ENCODE peak calls at places on chromosomes 11 and 22, in ten cellular contexts. One of them, this sample, is unnamed.

GRCh38 chr22:27046126-27046525 is 388.7 kb downstream of the MIAT start:
- DNase-seq in NCI-H1092: no peak
- DNase-seq in astrocyte: no peak
- DNase-seq in activated CD4-positive, CD25-positive, alpha-beta regulatory T cell: no peak
- DNase-seq in stimulated activated CD4-positive, alpha-beta T cell treated with anti-CD3 and anti-CD28 coated beads, Interleukin-2, amount 100 ng/mL, for 48 hours: no peak
- DNase-seq in mesenteric fat pad: no peak
- DNase-seq in NCI-H1930: no peak
- DNase-seq in foreskin fibroblast: no peak
- DNase-seq in CD4-positive, CD25-positive, alpha-beta regulatory T cell: no peak
- DNase-seq in central memory CD4-positive, alpha-beta T cell: no peak
- DNase-seq in this sample: no peak

GRCh38 chr11:18368236-18368635 is 26.1 kb upstream of the LDHA start:
- DNase-seq in foreskin fibroblast: peak; percentile 45
- DNase-seq in astrocyte: peak; percentile 64
- DNase-seq in CD4-positive, CD25-positive, alpha-beta regulatory T cell: no peak
- DNase-seq in central memory CD4-positive, alpha-beta T cell: no peak
- DNase-seq in NCI-H1930: no peak
- DNase-seq in NCI-H1092: no peak
- DNase-seq in stimulated activated CD4-positive, alpha-beta T cell treated with anti-CD3 and anti-CD28 coated beads, Interleukin-2, amount 100 ng/mL, for 48 hours: no peak
- DNase-seq in activated CD4-positive, CD25-positive, alpha-beta regulatory T cell: no peak
- DNase-seq in mesenteric fat pad: no peak
- DNase-seq in this sample: no peak

GRCh38 chr11:114302663-114303062 is 6.5 kb downstream of the NNMT start:
- DNase-seq in NCI-H1092: no peak
- DNase-seq in stimulated activated CD4-positive, alpha-beta T cell treated with anti-CD3 and anti-CD28 coated beads, Interleukin-2, amount 100 ng/mL, for 48 hours: no peak
- DNase-seq in astrocyte: no peak
- DNase-seq in NCI-H1930: no peak
- DNase-seq in foreskin fibroblast: no peak
- DNase-seq in central memory CD4-positive, alpha-beta T cell: no peak
- DNase-seq in mesenteric fat pad: no peak
- DNase-seq in CD4-positive, CD25-positive, alpha-beta regulatory T cell: no peak
- DNase-seq in activated CD4-positive, CD25-positive, alpha-beta regulatory T cell: no peak
- DNase-seq in this sample: no peak

GRCh38 chr22:24894998-24895397 is 51.5 kb downstream of the LHFPL7 start:
- DNase-seq in NCI-H1092: peak; percentile 23
- DNase-seq in CD4-positive, CD25-positive, alpha-beta regulatory T cell: no peak
- DNase-seq in mesenteric fat pad: peak; percentile 88
- DNase-seq in stimulated activated CD4-positive, alpha-beta T cell treated with anti-CD3 and anti-CD28 coated beads, Interleukin-2, amount 100 ng/mL, for 48 hours: no peak
- DNase-seq in foreskin fibroblast: peak; percentile 35
- DNase-seq in activated CD4-positive, CD25-positive, alpha-beta regulatory T cell: no peak
- DNase-seq in astrocyte: peak; percentile 44
- DNase-seq in NCI-H1930: no peak
- DNase-seq in central memory CD4-positive, alpha-beta T cell: no peak
- DNase-seq in this sample: no peak

GRCh38 chr11:113384551-113384950 is 3.0 kb upstream of the ANKK1 start:
- DNase-seq in central memory CD4-positive, alpha-beta T cell: no peak
- DNase-seq in stimulated activated CD4-positive, alpha-beta T cell treated with anti-CD3 and anti-CD28 coated beads, Interleukin-2, amount 100 ng/mL, for 48 hours: no peak
- DNase-seq in foreskin fibroblast: peak; percentile 94
- DNase-seq in NCI-H1930: no peak
- DNase-seq in CD4-positive, CD25-positive, alpha-beta regulatory T cell: no peak
- DNase-seq in NCI-H1092: no peak
- DNase-seq in activated CD4-positive, CD25-positive, alpha-beta regulatory T cell: no peak
- DNase-seq in astrocyte: peak; percentile 95
- DNase-seq in mesenteric fat pad: no peak
- DNase-seq in this sample: no peak

GRCh38 chr22:39389420-39389819 is 10.2 kb upstream of the TAB1 start:
- DNase-seq in NCI-H1092: no peak
- DNase-seq in mesenteric fat pad: no peak
- DNase-seq in activated CD4-positive, CD25-positive, alpha-beta regulatory T cell: no peak
- DNase-seq in NCI-H1930: no peak
- DNase-seq in CD4-positive, CD25-positive, alpha-beta regulatory T cell: no peak
- DNase-seq in foreskin fibroblast: no peak
- DNase-seq in stimulated activated CD4-positive, alpha-beta T cell treated with anti-CD3 and anti-CD28 coated beads, Interleukin-2, amount 100 ng/mL, for 48 hours: no peak
- DNase-seq in astrocyte: no peak
- DNase-seq in central memory CD4-positive, alpha-beta T cell: no peak
- DNase-seq in this sample: no peak

GRCh38 chr22:46545041-46545796 is 7.8 kb upstream of the CELSR1 start:
- DNase-seq in CD4-positive, CD25-positive, alpha-beta regulatory T cell: no peak
- DNase-seq in activated CD4-positive, CD25-positive, alpha-beta regulatory T cell: no peak
- DNase-seq in astrocyte: no peak
- DNase-seq in NCI-H1930: no peak
- DNase-seq in mesenteric fat pad: no peak
- DNase-seq in stimulated activated CD4-positive, alpha-beta T cell treated with anti-CD3 and anti-CD28 coated beads, Interleukin-2, amount 100 ng/mL, for 48 hours: no peak
- DNase-seq in central memory CD4-positive, alpha-beta T cell: no peak
- DNase-seq in NCI-H1092: no peak
- DNase-seq in foreskin fibroblast: peak; percentile 43
- DNase-seq in this sample: no peak

GRCh38 chr11:13857828-13858227 is 104.7 kb upstream of the SPON1 start:
- DNase-seq in central memory CD4-positive, alpha-beta T cell: no peak
- DNase-seq in mesenteric fat pad: no peak
- DNase-seq in astrocyte: no peak
- DNase-seq in activated CD4-positive, CD25-positive, alpha-beta regulatory T cell: no peak
- DNase-seq in NCI-H1930: no peak
- DNase-seq in NCI-H1092: no peak
- DNase-seq in stimulated activated CD4-positive, alpha-beta T cell treated with anti-CD3 and anti-CD28 coated beads, Interleukin-2, amount 100 ng/mL, for 48 hours: no peak
- DNase-seq in CD4-positive, CD25-positive, alpha-beta regulatory T cell: no peak
- DNase-seq in foreskin fibroblast: no peak
- DNase-seq in this sample: no peak

GRCh38 chr11:77821349-77821851 is 456 bp downstream of the AAMDC start:
- DNase-seq in activated CD4-positive, CD25-positive, alpha-beta regulatory T cell: no peak
- DNase-seq in mesenteric fat pad: no peak
- DNase-seq in NCI-H1092: no peak
- DNase-seq in CD4-positive, CD25-positive, alpha-beta regulatory T cell: peak; percentile 2
- DNase-seq in central memory CD4-positive, alpha-beta T cell: peak; percentile 2
- DNase-seq in stimulated activated CD4-positive, alpha-beta T cell treated with anti-CD3 and anti-CD28 coated beads, Interleukin-2, amount 100 ng/mL, for 48 hours: peak; percentile 7
- DNase-seq in astrocyte: peak; percentile 20
- DNase-seq in foreskin fibroblast: peak; percentile 63
- DNase-seq in NCI-H1930: no peak
- DNase-seq in this sample: peak; percentile 36

GRCh38 chr22:20624161-20624616 is 116.8 kb downstream of the MED15 start:
- DNase-seq in activated CD4-positive, CD25-positive, alpha-beta regulatory T cell: no peak
- DNase-seq in mesenteric fat pad: no peak
- DNase-seq in NCI-H1092: no peak
- DNase-seq in astrocyte: peak; percentile 2
- DNase-seq in CD4-positive, CD25-positive, alpha-beta regulatory T cell: no peak
- DNase-seq in NCI-H1930: no peak
- DNase-seq in stimulated activated CD4-positive, alpha-beta T cell treated with anti-CD3 and anti-CD28 coated beads, Interleukin-2, amount 100 ng/mL, for 48 hours: peak; percentile 49
- DNase-seq in foreskin fibroblast: peak; percentile 38
- DNase-seq in central memory CD4-positive, alpha-beta T cell: no peak
- DNase-seq in this sample: no peak

This sample was measured in erythroblast.